ENCODE peak calls at places on chromosomes 1 and 21, in six cellular contexts. I is psoas muscle, M is neural progenitor cell, J is IMR-90, L is pancreas, Z is PC-3. H is an unnamed sample. For H3K4me1, the result is how much of the 10 kb centered on the place peaks cover.

GRCh38 chr1:93847811-93848288 is 31.2 kb downstream of the DNTTIP2 start:
- DNase-seq in J (peak), L (peak), Z (peak), M (peak), I (peak), H (peak)

GRCh38 chr21:35220301-35220700 is 171.2 kb upstream of the RUNX1 start:
- DNase-seq in Z (no peak), J (no peak), L (no peak), M (no peak), I (no peak), H (no peak)

GRCh38 chr1:170556910-170557309 is 24.9 kb downstream of the GORAB start:
- DNase-seq in I (no peak), Z (no peak), J (peak), L (no peak), M (no peak), H (no peak)

GRCh38 chr1:197619008-197619640 is 156.2 kb downstream of the DENND1B start:
- DNase-seq in M (peak), L (no peak), J (peak), I (no peak), Z (peak), H (peak)

GRCh38 chr1:71269823-71270222 is 189.0 kb upstream of the ZRANB2 start:
- DNase-seq in L (no peak), I (no peak), M (no peak), Z (peak), J (no peak), H (no peak)

GRCh38 chr1:205593532-205593931 is 38.3 kb downstream of the ELK4 start:
- DNase-seq in I (no peak), L (no peak), Z (no peak), J (no peak), M (no peak), H (peak)

GRCh38 chr1:18989176-18989799 is 32.8 kb upstream of the IFFO2 start:
- DNase-seq in M (no peak), I (no peak), Z (no peak), L (peak), J (no peak), H (no peak)

GRCh38 chr1:186899577-186899976 is 70.8 kb downstream of the PLA2G4A start:
- DNase-seq in I (no peak), M (no peak), Z (no peak), L (no peak), J (no peak), H (no peak)

GRCh38 chr1:36034692-36035091 is 49.2 kb upstream of the TEKT2 start:
- DNase-seq in L (no peak), M (no peak), J (peak), Z (peak), I (no peak), H (no peak)

GRCh38 chr1:14996133-14997050 is 157.2 kb upstream of the TMEM51 start:
- DNase-seq in Z (peak), L (no peak), J (peak), I (peak), M (peak), H (no peak)

GRCh38 chr1:13616234-13616633 is 32.6 kb downstream of the PDPN start:
- DNase-seq in L (no peak), J (peak), Z (no peak), I (no peak), M (no peak), H (no peak)

GRCh38 chr1:32303358-32303757 is 11.5 kb downstream of the HDAC1 start:
- DNase-seq in M (no peak), I (no peak), L (no peak), J (no peak), Z (no peak), H (no peak)

GRCh38 chr1:159012495-159012894 is 2.8 kb downstream of the IFI16 start:
- DNase-seq in J (peak), M (peak), L (no peak), Z (no peak), I (no peak), H (peak)

GRCh38 chr1:2496087-2496622 is 20.1 kb downstream of the PLCH2 start:
- DNase-seq in L (no peak), J (no peak), I (no peak), M (no peak), Z (no peak), H (no peak)

GRCh38 chr1:25825605-25826004 is 5.9 kb downstream of the MTFR1L start:
- DNase-seq in J (no peak), Z (peak), M (no peak), L (no peak), I (no peak), H (no peak)

GRCh38 chr1:85494957-85495266 is 30.0 kb upstream of the DDAH1 start:
- DNase-seq in J (peak), Z (peak), M (peak), I (no peak), L (no peak), H (no peak)

GRCh38 chr1:184660462-184661191 is 94.0 kb downstream of the EDEM3 start:
- DNase-seq in Z (no peak), M (no peak), J (no peak), L (no peak), I (no peak), H (no peak)

GRCh38 chr1:9225411-9225785 is 9.2 kb upstream of the H6PD start:
- DNase-seq in Z (no peak), M (no peak), L (no peak), I (no peak), J (no peak), H (no peak)

GRCh38 chr1:197042676-197043341 is 24.3 kb downstream of the F13B start:
- DNase-seq in Z (no peak), J (no peak), I (no peak), L (no peak), M (no peak), H (no peak)

GRCh38 chr1:68207129-68207689 is 25.1 kb downstream of the WLS start:
- DNase-seq in L (no peak), I (no peak), Z (peak), M (no peak), J (peak), H (no peak)

GRCh38 chr1:54959241-54959640 is 21.2 kb upstream of the TMEM61 start:
- DNase-seq in J (no peak), L (no peak), I (no peak), M (no peak), Z (no peak), H (no peak)

GRCh38 chr1:207454046-207454964 is at the start of gene CR2:
- DNase-seq in I (peak), J (no peak), M (peak), L (peak), Z (no peak), H (peak)

GRCh38 chr1:228851196-228851595 is 115.9 kb downstream of the RHOU start:
- DNase-seq in I (no peak), L (no peak), M (no peak), J (no peak), Z (no peak), H (no peak)

GRCh38 chr1:7508830-7509508 is 262.1 kb upstream of the VAMP3 start:
- DNase-seq in I (no peak), M (no peak), J (peak), Z (no peak), L (no peak), H (no peak)

GRCh38 chr21:31201548-31201947 is 142.5 kb downstream of the TIAM1 start:
- DNase-seq in M (no peak), J (peak), I (peak), Z (no peak), L (no peak), H (no peak)

GRCh38 chr1:228336308-228337030 is 70.2 kb downstream of the TRIM11 start:
- DNase-seq in I (peak), M (no peak), Z (no peak), J (peak), L (no peak), H (no peak)

GRCh38 chr21:41678944-41679343 is 87.9 kb downstream of the RIPK4 start:
- DNase-seq in Z (peak), L (peak), I (peak), J (peak), M (peak), H (no peak)

GRCh38 chr1:84298336-84298687 is 3.2 kb upstream of the SAMD13 start:
- DNase-seq in Z (peak), L (peak), M (peak), I (peak), J (peak), H (no peak)

GRCh38 chr1:206834711-206835110 is 30.7 kb upstream of the IL20 start:
- DNase-seq in I (peak), J (no peak), L (no peak), M (no peak), Z (no peak), H (no peak)

GRCh38 chr1:65059930-65060538 is 88.0 kb upstream of the AK4 start:
- DNase-seq in L (no peak), I (no peak), J (peak), M (peak), Z (peak), H (no peak)

GRCh38 chr1:159170639-159171038 is 776 bp upstream of the CADM3 start:
- DNase-seq in J (no peak), L (no peak), M (no peak), I (no peak), Z (no peak), H (no peak)

GRCh38 chr1:193183019-193183643 is 3.3 kb downstream of the B3GALT2 start:
- DNase-seq in J (peak), Z (peak), L (no peak), M (peak), I (no peak), H (peak)

GRCh38 chr1:81838600-81839218 is 38.0 kb downstream of the ADGRL2 start:
- DNase-seq in J (no peak), Z (no peak), I (no peak), M (no peak), L (no peak), H (no peak)

GRCh38 chr1:117877823-117878222 is 51.6 kb downstream of the GDAP2 start:
- DNase-seq in Z (no peak), I (no peak), M (no peak), J (no peak), L (no peak), H (no peak)

GRCh38 chr1:24295547-24295946 is 23.6 kb upstream of the GRHL3 start:
- DNase-seq in M (no peak), J (no peak), Z (no peak), L (no peak), I (no peak), H (no peak)

GRCh38 chr1:14969006-14969405 is 184.5 kb upstream of the TMEM51 start:
- DNase-seq in Z (no peak), I (no peak), M (peak), L (no peak), J (no peak), H (peak)

GRCh38 chr1:202056644-202057334 is 46.4 kb downstream of the ELF3 start:
- DNase-seq in J (no peak), I (no peak), M (no peak), L (peak), Z (peak), H (no peak)

DNA sequence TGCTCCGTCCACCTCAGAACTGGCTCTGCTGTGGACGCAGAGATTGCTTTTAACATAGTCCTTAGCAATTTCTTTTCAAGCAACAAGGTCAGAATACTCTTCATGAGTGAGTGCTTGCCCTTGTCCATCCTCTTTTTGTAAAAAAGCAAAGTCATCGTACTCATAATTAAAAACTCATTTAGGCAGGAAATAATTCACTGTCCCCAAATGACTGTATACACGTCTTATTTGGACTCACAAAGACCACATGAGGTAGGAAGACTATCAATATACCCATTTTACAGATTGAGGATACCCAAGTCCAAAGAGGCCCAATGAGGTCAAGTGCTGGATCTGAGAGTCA is 13.2 kb downstream of the ITPKB start:
- DNase-seq in M (no peak), J (no peak), Z (no peak), L (no peak), I (no peak), H (no peak)
- H3K4me3 ChIP-seq in M (no peak), J (no peak), Z (no peak), L (no peak), I (no peak), H (peak)

DNA sequence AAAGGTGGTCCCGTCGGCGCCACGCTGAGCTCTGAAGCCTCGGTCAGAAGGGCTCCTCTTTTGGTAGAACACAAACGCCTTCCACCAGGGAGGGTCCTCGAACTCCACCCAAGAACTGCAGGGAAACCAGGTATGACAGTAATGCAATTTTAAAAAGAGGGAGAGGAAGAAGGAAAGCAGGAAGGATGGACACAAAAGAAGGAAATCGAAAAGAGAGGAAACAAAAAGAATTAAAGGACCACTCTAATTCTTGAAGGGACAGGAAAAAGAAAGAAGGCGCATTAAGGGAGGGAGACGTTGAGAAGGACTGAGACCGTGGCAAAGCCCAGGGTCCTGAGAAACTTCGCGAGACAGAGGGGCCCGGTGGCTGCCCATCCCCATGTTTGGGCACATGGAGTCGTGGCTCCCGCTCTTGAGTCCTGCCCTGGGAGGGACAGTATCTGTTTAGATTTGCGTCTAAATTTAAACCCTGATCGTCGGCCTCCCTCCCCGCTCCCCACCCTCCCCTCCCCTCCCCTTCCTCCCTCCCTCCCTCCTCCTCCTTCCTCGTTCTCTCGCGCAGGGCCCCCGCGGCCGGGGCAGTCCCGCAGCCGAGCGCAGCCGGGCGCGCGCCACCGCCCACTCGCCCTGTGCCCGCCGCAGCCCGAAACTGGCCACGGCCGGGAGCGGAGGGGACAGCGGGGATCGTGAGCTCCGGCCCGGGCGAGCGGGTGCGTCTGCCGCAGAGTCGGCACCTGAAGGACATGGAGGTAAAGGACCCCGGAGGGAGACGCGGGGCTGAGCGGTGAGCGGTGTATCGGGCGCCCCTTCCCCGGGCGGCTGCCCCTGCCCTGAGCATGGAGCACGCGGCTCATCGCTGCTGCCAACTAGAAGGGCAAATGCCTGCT is at the start of gene RCSD1:
- DNase-seq in L (no peak), I (peak), J (no peak), M (peak), Z (no peak), H (peak)
- H3K4me1 ChIP-seq in L (under half), I (under half), J (under half), M (under half), Z (under half), H (half or more)

GRCh38 chr1:231284441-231284840 is 43.4 kb downstream of the GNPAT start:
- DNase-seq in Z (no peak), L (no peak), J (no peak), I (no peak), M (no peak), H (no peak)
- H3K4me3 ChIP-seq in Z (no peak), L (no peak), J (no peak), I (no peak), M (no peak), H (no peak)

GRCh38 chr21:39645331-39645730 is 32.6 kb downstream of the B3GALT5 start:
- DNase-seq in I (no peak), L (no peak), M (no peak), J (no peak), Z (no peak), H (no peak)

GRCh38 chr21:39637971-39638628 is 25.4 kb downstream of the B3GALT5 start:
- DNase-seq in L (no peak), J (no peak), M (no peak), I (no peak), Z (no peak), H (no peak)

GRCh38 chr21:39644069-39644468 is 31.3 kb downstream of the B3GALT5 start:
- DNase-seq in I (no peak), J (no peak), Z (no peak), L (no peak), M (no peak), H (no peak)

GRCh38 chr21:39640754-39641153 is 28.0 kb downstream of the B3GALT5 start:
- DNase-seq in L (no peak), M (no peak), Z (no peak), J (no peak), I (no peak), H (no peak)

DNA sequence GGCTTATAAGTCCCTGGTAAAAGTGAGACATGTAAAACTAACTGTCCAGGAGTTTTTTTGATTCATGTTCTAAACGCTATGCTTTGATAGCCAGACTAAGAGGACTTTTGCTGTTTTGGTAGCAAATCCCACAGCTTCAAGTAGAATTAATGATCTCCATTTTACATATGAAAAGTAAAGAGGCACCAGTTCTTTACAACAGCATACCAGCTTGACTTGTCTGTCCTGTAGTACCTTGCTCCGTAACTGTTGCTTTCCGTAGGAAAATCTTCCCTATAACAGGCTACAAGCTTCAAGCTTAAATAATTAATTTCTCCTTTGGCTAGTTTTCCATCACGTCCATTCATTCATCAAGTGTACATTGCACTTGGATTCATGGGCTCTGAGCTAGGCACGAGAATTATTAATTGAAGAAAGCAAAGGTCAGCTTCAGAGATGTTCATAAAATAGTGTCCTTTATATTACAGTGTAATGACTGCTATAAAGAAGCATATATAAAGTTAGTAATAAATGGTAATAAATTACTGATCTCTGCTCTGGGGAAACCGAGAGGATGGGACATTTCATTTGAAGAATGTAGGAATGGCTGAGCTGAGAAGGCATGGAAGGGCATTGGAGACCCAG is 29.2 kb downstream of the B3GALT5 start:
- DNase-seq in L (no peak), J (no peak), M (no peak), I (no peak), Z (no peak), H (no peak)
- H3K4me1 ChIP-seq in L (under half), J (under half), M (under half), I (under half), Z (under half), H (under half)

DNA sequence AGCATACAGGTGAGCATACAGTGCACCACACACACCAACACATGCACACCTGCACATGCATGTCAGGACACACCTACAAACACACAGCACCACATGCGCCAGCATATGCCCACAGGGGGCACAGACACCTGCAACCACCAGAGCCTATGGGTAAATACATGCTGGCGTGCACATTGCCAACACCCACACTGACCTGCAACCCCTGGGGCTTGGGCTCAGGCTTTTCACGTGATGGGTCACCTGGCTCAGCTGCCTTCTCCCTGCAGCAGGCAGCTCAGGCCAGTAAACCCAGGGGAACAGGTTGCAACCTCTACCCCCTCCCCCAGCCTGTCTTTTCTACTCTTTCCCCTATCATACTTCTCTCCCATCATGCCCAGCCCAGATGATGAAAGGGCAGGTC is 8.1 kb downstream of the CD247 start:
- DNase-seq in Z (no peak), I (no peak), L (no peak), J (no peak), M (no peak), H (no peak)
- H3K4me3 ChIP-seq in Z (no peak), I (no peak), L (no peak), J (no peak), M (no peak), H (peak)